ENCODE peak calls at places on chromosomes 13 and 19, in six cellular contexts. T is neural progenitor cell; B is IMR-90; I is testis; O is CD8-positive, alpha-beta memory T cell; N is transverse colon. W is an unnamed sample.

GRCh38 chr19:23777216-23777615 is 18.5 kb upstream of the ZNF681 start:
- DNase-seq in N (peak; percentile 31), B (no peak), O (no peak), I (no peak), T (no peak), W (no peak)

GRCh38 chr13:31322025-31322424 is 122.2 kb downstream of the B3GLCT start:
- DNase-seq in I (no peak), O (no peak), B (peak; percentile 7), T (no peak), N (no peak), W (no peak)

GRCh38 chr19:40224342-40225148 is 1.9 kb downstream of the CCNP start:
- DNase-seq in T (no peak), N (no peak), B (no peak), I (no peak), O (no peak), W (no peak)

GRCh38 chr13:70856706-70857105 is 748.5 kb upstream of the KLHL1 start:
- DNase-seq in B (no peak), N (peak; percentile 44), I (no peak), O (no peak), T (no peak), W (no peak)

GRCh38 chr13:102825921-102826706 is 19.7 kb upstream of the ERCC5 start:
- DNase-seq in I (no peak), T (no peak), B (peak; percentile 93), O (no peak), N (no peak), W (no peak)

GRCh38 chr13:62706035-62706434 is 1290.4 kb upstream of the PCDH20 start:
- DNase-seq in B (peak; percentile 25), I (no peak), O (no peak), T (no peak), N (no peak), W (no peak)

GRCh38 chr19:40560092-40560507 is 16.6 kb upstream of the SHKBP1 start:
- DNase-seq in O (no peak), I (no peak), B (no peak), N (no peak), T (no peak), W (no peak)

GRCh38 chr13:31909889-31910551 is 121.6 kb upstream of the FRY start:
- DNase-seq in T (peak; percentile 75), B (peak; percentile 70), N (peak; percentile 46), O (peak; percentile 35), I (peak; percentile 49), W (no peak)

GRCh38 chr19:18340990-18341868 is 831 bp downstream of the PGPEP1 start:
- DNase-seq in O (peak; percentile 35), N (peak; percentile 78), I (peak; percentile 54), B (peak; percentile 42), T (peak; percentile 39), W (peak; percentile 23)

GRCh38 chr19:16143399-16144215 is at the start of gene HSH2D:
- DNase-seq in N (peak; percentile 96), B (no peak), O (peak; percentile 65), T (no peak), I (no peak), W (peak; percentile 74)

GRCh38 chr13:113816248-113816924 is 47.5 kb downstream of the GAS6 start:
- DNase-seq in O (no peak), N (no peak), T (no peak), B (peak; percentile 45), I (no peak), W (no peak)

GRCh38 chr13:113816925-113817859 is 46.7 kb downstream of the GAS6 start:
- DNase-seq in N (peak; percentile 94), B (peak; percentile 83), I (peak; percentile 90), T (peak; percentile 90), O (peak; percentile 76), W (peak; percentile 95)

GRCh38 chr13:113819341-113819730 is 44.5 kb downstream of the GAS6 start:
- DNase-seq in O (no peak), B (no peak), N (no peak), I (no peak), T (no peak), W (no peak)

GRCh38 chr13:113818700-113819295 is 45.1 kb downstream of the GAS6 start:
- DNase-seq in T (no peak), O (no peak), N (no peak), B (no peak), I (no peak), W (no peak)

GRCh38 chr13:113817860-113818691 is 45.8 kb downstream of the GAS6 start:
- DNase-seq in T (no peak), O (no peak), N (no peak), I (no peak), B (no peak), W (no peak)
- H3K27ac ChIP-seq in T (no peak overlapping the region), O (no peak overlapping the region), N (no peak overlapping the region), I (peak overlapping the region; percentile 36), B (no peak overlapping the region), W (peak overlapping the region; percentile 72)

DNA sequence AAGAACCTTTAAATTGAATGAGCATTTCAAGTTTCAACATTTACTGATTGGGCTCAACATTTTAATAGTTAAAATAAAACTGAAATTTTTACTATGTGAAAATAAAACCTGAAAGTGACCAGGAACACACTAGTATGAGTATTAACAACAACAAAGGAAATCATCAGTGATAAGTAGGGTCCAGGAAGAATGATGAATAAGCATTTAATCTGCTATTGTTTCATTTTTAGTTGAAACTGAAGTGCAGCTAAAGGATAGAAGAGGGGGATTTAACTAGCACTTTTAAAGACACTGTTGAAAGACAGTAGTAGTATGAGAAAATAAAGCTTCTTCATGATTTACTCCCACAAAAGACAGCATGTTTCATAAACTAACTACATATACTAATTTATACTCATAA is 250.9 kb upstream of the IPO5 start:
- DNase-seq in T (no peak), I (no peak), N (no peak), O (no peak), B (no peak), W (no peak)
- H3K4me3 ChIP-seq in T (no peak overlapping the region), I (no peak overlapping the region), N (no peak overlapping the region), O (no peak overlapping the region), B (no peak overlapping the region), W (no peak overlapping the region)

DNA sequence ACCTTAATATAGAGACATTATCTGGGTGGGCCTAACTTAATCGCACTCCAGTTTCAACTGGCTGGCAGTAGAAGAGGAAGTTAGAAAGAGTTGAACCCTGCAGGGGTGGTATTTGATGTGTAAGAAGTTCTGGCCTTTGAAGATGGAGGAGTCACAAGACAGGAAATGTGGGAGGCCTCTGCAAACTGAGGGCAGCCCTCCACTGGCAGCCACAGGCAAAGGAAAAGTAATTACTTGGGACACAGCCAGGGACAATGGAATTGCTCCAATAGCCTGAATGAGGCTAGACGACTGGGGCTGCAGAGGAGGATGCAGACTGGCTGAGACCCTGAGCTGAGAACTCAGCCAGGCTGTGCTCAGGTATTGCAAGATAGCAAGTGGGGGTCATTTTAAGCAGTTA is 703.3 kb upstream of the ARGLU1 start:
- DNase-seq in T (peak; percentile 76), I (no peak), B (peak; percentile 50), N (no peak), O (no peak), W (no peak)
- H3K27ac ChIP-seq in T (no peak overlapping the region), I (no peak overlapping the region), B (no peak overlapping the region), N (no peak overlapping the region), O (no peak overlapping the region), W (no peak overlapping the region)

DNA sequence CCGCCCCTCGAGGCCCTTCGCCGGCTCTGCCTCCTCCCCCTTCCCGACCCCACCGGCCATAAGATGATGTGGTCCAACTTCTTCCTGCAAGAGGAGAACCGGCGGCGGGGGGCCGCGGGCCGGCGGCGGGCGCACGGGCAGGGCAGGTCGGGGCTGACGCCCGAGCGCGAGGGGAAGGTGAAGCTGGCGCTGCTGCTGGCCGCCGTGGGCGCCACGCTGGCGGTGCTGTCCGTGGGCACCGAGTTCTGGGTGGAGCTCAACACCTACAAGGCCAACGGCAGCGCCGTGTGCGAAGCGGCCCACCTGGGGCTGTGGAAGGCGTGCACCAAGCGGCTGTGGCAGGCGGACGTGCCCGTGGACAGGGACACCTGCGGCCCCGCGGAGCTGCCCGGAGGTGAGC is 1.4 kb downstream of the CACNG6 start:
- DNase-seq in T (no peak), I (no peak), O (no peak), B (no peak), N (no peak), W (no peak)
- H3K4me3 ChIP-seq in T (no peak overlapping the region), I (no peak overlapping the region), O (no peak overlapping the region), B (no peak overlapping the region), N (no peak overlapping the region), W (no peak overlapping the region)

DNA sequence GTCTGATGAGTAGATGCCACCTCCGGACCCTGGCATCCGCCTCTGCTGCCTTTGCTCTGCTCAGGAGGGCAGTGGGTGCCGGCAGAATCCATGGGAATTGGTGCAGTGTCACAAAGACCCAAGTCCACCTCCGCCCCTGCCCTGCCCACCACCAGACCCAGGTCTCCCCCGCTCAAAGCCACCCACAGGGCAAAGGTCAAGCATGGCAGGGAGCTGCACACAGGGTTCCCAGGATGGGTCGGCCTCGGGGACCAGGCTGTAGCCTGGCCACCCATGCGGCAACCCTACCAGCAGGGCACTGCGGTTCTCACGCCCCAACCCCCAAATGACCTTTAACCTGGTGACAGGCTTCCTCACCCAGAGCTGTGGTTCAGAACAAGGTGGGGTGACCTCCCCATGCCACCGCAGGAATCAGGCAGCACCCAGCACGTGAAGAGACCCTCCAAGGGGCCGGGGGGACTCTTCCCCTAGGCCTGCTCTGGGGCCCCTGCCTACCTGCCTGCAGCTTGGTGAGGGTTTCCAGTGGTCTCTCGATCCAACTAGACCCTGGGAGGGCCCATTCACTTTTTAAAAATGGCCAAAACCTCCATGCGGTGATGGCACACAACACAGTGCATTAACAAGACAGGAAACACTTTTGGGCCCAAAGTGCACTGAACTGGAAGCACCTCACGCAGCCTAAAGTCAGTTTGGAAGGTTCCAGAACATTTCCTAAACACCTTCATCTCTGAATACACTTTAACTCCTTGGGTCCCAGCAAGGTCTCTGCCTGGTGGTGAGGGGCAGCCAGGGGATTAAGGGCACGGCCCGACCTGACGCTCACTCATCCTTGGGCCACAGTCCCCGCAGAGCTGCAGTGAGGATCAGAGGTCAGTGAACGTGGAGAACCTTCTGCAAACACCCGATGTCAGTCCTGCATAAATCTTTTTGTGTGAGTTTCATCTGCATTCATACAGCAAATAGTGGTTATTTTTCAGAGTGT is 11.0 kb downstream of the GAS6 start:
- DNase-seq in T (no peak), I (peak; percentile 14), B (no peak), O (no peak), N (no peak), W (no peak)
- H3K27ac ChIP-seq in T (no peak overlapping the region), I (peak overlapping the region; percentile 61), B (peak overlapping the region; percentile 19), O (peak overlapping the region; percentile 12), N (peak overlapping the region; percentile 56), W (no peak overlapping the region)

GRCh38 chr19:43316591-43317319 is 36.7 kb upstream of the CD177 start:
- DNase-seq in T (peak; percentile 91), I (peak; percentile 67), O (no peak), N (peak; percentile 26), B (peak; percentile 45), W (no peak)
- H3K4me3 ChIP-seq in T (peak overlapping the region; percentile 48), I (peak overlapping the region; percentile 1), O (no peak overlapping the region), N (no peak overlapping the region), B (no peak overlapping the region), W (no peak overlapping the region)

GRCh38 chr19:12784871-12785430 is 6.3 kb upstream of the JUNB start:
- DNase-seq in N (no peak), T (no peak), B (peak; percentile 26), O (no peak), I (no peak), W (no peak)
- H3K27ac ChIP-seq in N (peak overlapping the region; percentile 99), T (no peak overlapping the region), B (peak overlapping the region; percentile 13), O (peak overlapping the region; percentile 84), I (peak overlapping the region; percentile 98), W (peak overlapping the region; percentile 96)